ENCODE peak calls at places on chromosomes 11 and 22, in five cellular contexts. J is retinal pigment epithelial cell; G is anterior cingulate cortex; O is activated CD4-positive, alpha-beta T cell treated with anti-CD3 and anti-CD28 coated beads, Interleukin-2, amount 10 ng/mL, durations not matched to agents 7 days and 5 days; H is DMS153. U is an unnamed sample.

GRCh38 chr11:70174846-70175764 is 28.0 kb upstream of the FADD start:
- DNase-seq in J (no peak), G (no peak), O (no peak), H (peak; percentile 48), U (no peak)

GRCh38 chr11:121716060-121716459 is 263.3 kb upstream of the SORL1-AS1 start:
- DNase-seq in J (peak; percentile 34), G (no peak), O (no peak), H (no peak), U (no peak)

GRCh38 chr22:46612904-46613605 is 7.1 kb upstream of the GRAMD4 start:
- DNase-seq in J (no peak), G (no peak), O (peak; percentile 59), H (no peak), U (no peak)

GRCh38 chr11:19519344-19519743 is 193.3 kb upstream of the NAV2 start:
- DNase-seq in J (no peak), G (no peak), O (no peak), H (no peak), U (no peak)

GRCh38 chr11:25943777-25944661 is 387.9 kb upstream of the ANO3 start:
- DNase-seq in J (no peak), G (no peak), O (no peak), H (no peak), U (no peak)

GRCh38 chr22:36860821-36861659 is at the start of gene NCF4:
- DNase-seq in J (no peak), G (no peak), O (peak; percentile 53), H (no peak), U (no peak)

GRCh38 chr11:61892085-61892370 is 683 bp upstream of the FADS3 start:
- DNase-seq in J (no peak), G (no peak), O (no peak), H (no peak), U (no peak)

GRCh38 chr11:128726464-128727139 is 32.7 kb downstream of the FLI1 start:
- DNase-seq in J (no peak), G (no peak), O (peak; percentile 63), H (no peak), U (no peak)

GRCh38 chr11:44619931-44620725 is 54.7 kb downstream of the CD82 start:
- DNase-seq in J (no peak), G (no peak), O (no peak), H (no peak), U (no peak)

GRCh38 chr22:24142831-24143230 is 38.5 kb upstream of the SUSD2 start:
- DNase-seq in J (no peak), G (no peak), O (no peak), H (no peak), U (no peak)

GRCh38 chr11:122440783-122441701 is 214.5 kb upstream of the UBASH3B start:
- DNase-seq in J (no peak), G (peak; percentile 18), O (no peak), H (peak; percentile 4), U (no peak)

GRCh38 chr11:17102447-17102846 is 25.0 kb upstream of the RPS13 start:
- DNase-seq in J (no peak), G (no peak), O (no peak), H (no peak), U (no peak)

GRCh38 chr11:67584205-67584880 is 731 bp downstream of the GSTP1 start:
- DNase-seq in J (peak; percentile 29), G (peak; percentile 37), O (peak; percentile 50), H (peak; percentile 68), U (peak; percentile 26)

GRCh38 chr22:37982151-37982838 is 2.1 kb downstream of the SOX10 start:
- DNase-seq in J (no peak), G (no peak), O (no peak), H (no peak), U (no peak)

GRCh38 chr11:70031631-70032469 is 46.3 kb upstream of the ANO1 start:
- DNase-seq in J (no peak), G (no peak), O (no peak), H (no peak), U (no peak)

GRCh38 chr11:67468056-67468455 is 995 bp downstream of the TMEM134 start:
- DNase-seq in J (no peak), G (no peak), O (no peak), H (no peak), U (no peak)

GRCh38 chr11:85699957-85700741 is 14.2 kb upstream of the CCDC89 start:
- DNase-seq in J (no peak), G (no peak), O (no peak), H (no peak), U (peak; percentile 63)

GRCh38 chr22:37021710-37022482 is 2.4 kb downstream of the MPST start:
- DNase-seq in J (no peak), G (no peak), O (peak; percentile 60), H (no peak), U (peak; percentile 23)

GRCh38 chr11:11483622-11484021 is 130.6 kb upstream of the CSNK2A3 start:
- DNase-seq in J (no peak), G (no peak), O (no peak), H (no peak), U (no peak)

GRCh38 chr22:49717322-49717919 is 110.3 kb downstream of the BRD1 start:
- DNase-seq in J (no peak), G (no peak), O (no peak), H (no peak), U (no peak)

GRCh38 chr11:68439355-68440065 is 21.0 kb upstream of the PPP6R3 start:
- DNase-seq in J (no peak), G (no peak), O (no peak), H (no peak), U (no peak)

GRCh38 chr11:76709259-76709658 is 38.7 kb upstream of the LRRC32 start:
- DNase-seq in J (no peak), G (no peak), O (no peak), H (no peak), U (no peak)

GRCh38 chr11:14081541-14082211 is 119.2 kb downstream of the SPON1 start:
- DNase-seq in J (no peak), G (no peak), O (no peak), H (no peak), U (no peak)

GRCh38 chr11:75667268-75667830 is 1.5 kb downstream of the MAP6 start:
- DNase-seq in J (no peak), G (peak; percentile 34), O (no peak), H (peak; percentile 9), U (no peak)

GRCh38 chr11:85961930-85962363 is 106.8 kb downstream of the CCDC83 start:
- DNase-seq in J (no peak), G (no peak), O (no peak), H (no peak), U (no peak)

U was measured in renal cortical epithelial cell.